ENCODE peak calls at places on chromosomes 12 and 14, in six cellular contexts. S is HepG2, L is H1, G is GM12878, U is K562, O is GM12891. A is an unnamed sample.

GRCh38 chr12:90575995-90576394 is 379.0 kb downstream of the CCER1 start:
- DNase-seq in S (no peak), U (no peak), G (no peak), O (no peak), L (no peak), A (no peak)

GRCh38 chr12:46473634-46474201 is 101.1 kb upstream of the SLC38A2 start:
- DNase-seq in G (peak), U (no peak), O (no peak), L (no peak), S (peak), A (no peak)

GRCh38 chr14:58944957-58945356 is 243.5 kb upstream of the DAAM1 start:
- DNase-seq in L (no peak), U (no peak), S (no peak), G (no peak), O (no peak), A (no peak)

GRCh38 chr12:113432976-113433375 is 10.8 kb downstream of the SDSL start:
- DNase-seq in G (no peak), S (no peak), U (no peak), L (no peak), O (no peak), A (no peak)

GRCh38 chr14:43789458-43789857 is 717.6 kb downstream of the FSCB start:
- DNase-seq in O (no peak), L (no peak), G (no peak), S (no peak), U (no peak), A (no peak)

GRCh38 chr12:68119724-68120211 is 39.8 kb downstream of the IFNG start:
- DNase-seq in U (no peak), G (peak), O (peak), L (no peak), S (no peak), A (peak)

GRCh38 chr14:60634153-60634552 is 15.1 kb downstream of the SIX1 start:
- DNase-seq in L (no peak), U (no peak), S (no peak), G (no peak), O (no peak), A (no peak)

GRCh38 chr14:91636604-91637003 is 95.3 kb downstream of the CATSPERB start:
- DNase-seq in O (no peak), L (no peak), G (no peak), S (no peak), U (no peak), A (no peak)

GRCh38 chr14:99939421-99939820 is 125.8 kb upstream of the EVL start:
- DNase-seq in L (no peak), S (no peak), O (no peak), U (no peak), G (no peak), A (no peak)

GRCh38 chr14:97410667-97411286 is 613.6 kb downstream of the VRK1 start:
- DNase-seq in S (no peak), G (no peak), L (no peak), U (no peak), O (no peak), A (no peak)

GRCh38 chr14:80208426-80208950 is 2.8 kb downstream of the DIO2 start:
- DNase-seq in S (no peak), L (no peak), O (no peak), U (no peak), G (no peak), A (no peak)

GRCh38 chr12:55704824-55705780 is 2.6 kb downstream of the ITGA7 start:
- DNase-seq in U (no peak), L (no peak), S (peak), O (no peak), G (no peak), A (no peak)

GRCh38 chr12:55702861-55703260 is 4.8 kb downstream of the ITGA7 start:
- DNase-seq in S (no peak), U (no peak), L (no peak), G (no peak), O (no peak), A (no peak)

GRCh38 chr12:55703288-55703687 is 4.4 kb downstream of the ITGA7 start:
- DNase-seq in O (no peak), L (no peak), U (no peak), G (no peak), S (no peak), A (no peak)

GRCh38 chr12:55705802-55706402 is 1.8 kb downstream of the ITGA7 start:
- DNase-seq in G (no peak), U (peak), O (no peak), S (no peak), L (no peak), A (no peak)

DNA sequence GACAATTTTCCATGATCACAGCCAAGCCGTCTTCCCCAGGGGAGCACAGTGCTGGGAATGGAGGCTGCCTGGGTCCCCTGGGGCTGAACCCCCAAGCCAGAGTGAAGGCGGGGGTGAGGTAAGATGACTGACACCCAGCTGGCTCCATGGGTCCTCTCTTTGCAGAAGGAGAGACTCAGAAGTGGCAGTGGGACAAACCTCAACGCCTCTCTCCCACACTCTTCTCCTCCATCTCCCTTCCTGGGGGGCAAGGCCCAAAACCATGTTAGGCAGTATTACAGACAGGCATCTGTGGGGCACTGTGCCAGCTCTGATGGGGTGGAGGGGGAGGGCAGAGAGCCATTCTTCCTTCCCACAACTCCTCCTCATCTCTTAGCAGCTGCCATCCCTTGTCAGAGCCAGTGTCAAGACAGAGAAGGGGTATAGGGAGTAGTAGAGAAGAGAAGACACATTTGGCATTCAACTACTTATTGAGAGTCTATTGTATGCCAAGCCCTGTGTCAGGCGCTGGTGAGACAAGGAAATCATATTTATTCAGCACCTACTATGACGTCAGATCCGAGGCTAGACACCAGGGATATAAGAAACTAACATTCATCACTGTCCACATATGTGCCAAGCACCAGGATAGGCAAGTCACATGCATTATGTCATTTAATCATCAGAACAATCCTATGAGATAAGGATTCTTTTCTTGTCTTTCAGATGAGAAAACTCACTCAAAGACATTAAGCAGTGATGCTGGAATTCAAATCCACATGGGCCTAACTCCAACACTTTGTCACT is 3.5 kb downstream of the ITGA7 start:
- DNase-seq in O (no peak), L (no peak), U (no peak), G (no peak), S (no peak), A (no peak)
- TF ChIP-seq POLR2AphosphoS5 in O (no peak), L (no peak), U (no peak), G (no peak), S (no peak), A (no peak)

DNA sequence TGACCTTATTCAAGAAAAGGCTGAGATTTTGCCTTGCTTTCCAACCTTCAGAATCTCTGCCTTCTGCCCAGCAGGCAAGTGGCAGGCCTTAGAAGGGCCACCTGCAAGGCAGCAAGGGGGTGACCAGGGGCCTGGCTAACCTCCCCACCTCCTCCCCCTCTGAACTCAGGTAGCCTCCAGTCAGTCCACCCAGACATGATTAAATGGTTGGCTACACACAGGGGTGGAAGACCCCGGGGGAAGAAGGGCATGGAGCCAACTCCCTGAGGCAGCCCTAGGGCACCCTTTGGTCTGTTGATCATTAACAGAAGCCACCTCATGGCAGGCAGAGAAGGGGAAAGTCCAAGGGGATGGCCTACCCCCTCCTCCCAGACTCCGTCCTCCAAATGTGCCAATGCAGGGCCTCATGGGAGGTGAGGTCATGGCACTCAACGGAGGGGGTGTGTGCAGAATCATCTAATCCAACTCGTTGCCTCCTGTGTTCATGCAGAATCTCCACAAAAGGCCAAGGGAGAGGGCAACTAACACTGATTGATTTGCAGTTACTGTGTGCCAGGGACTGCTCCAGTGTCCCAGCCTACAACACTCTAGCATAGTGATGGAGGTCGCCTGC is 8.5 kb downstream of the ZFP36L1 start:
- DNase-seq in U (no peak), L (no peak), O (no peak), G (no peak), S (peak), A (no peak)
- TF ChIP-seq POLR2A in U (no peak), L (no peak), O (no peak), G (no peak), S (peak), A (no peak)

GRCh38 chr12:100956311-100956852 is 161.8 kb downstream of the ANO4 start:
- DNase-seq in G (no peak), S (no peak), L (no peak), O (no peak), U (no peak), A (no peak)

GRCh38 chr12:100953677-100954076 is 159.1 kb downstream of the ANO4 start:
- DNase-seq in O (no peak), L (peak), S (no peak), U (no peak), G (no peak), A (no peak)

GRCh38 chr12:100953217-100953616 is 158.6 kb downstream of the ANO4 start:
- DNase-seq in G (no peak), O (no peak), L (no peak), U (no peak), S (no peak), A (no peak)

GRCh38 chr12:100955139-100955538 is 160.6 kb downstream of the ANO4 start:
- DNase-seq in L (no peak), S (peak), G (no peak), U (no peak), O (no peak), A (no peak)

GRCh38 chr12:100954118-100954517 is 159.5 kb downstream of the ANO4 start:
- DNase-seq in U (no peak), G (no peak), O (no peak), S (no peak), L (no peak), A (no peak)
- TF ChIP-seq TAF1 in U (no peak), G (no peak), O (no peak), S (no peak), L (no peak), A (no peak)

GRCh38 chr12:110560048-110560447 is 23.1 kb downstream of the PPTC7 start:
- DNase-seq in L (no peak), G (no peak), S (no peak), U (no peak), O (no peak), A (no peak)
- TF ChIP-seq POLR2AphosphoS5 in L (no peak), G (no peak), S (no peak), U (no peak), O (no peak), A (no peak)

GRCh38 chr14:20332946-20333782 is at the start of gene CCNB1IP1:
- DNase-seq in O (peak), S (peak), U (peak), G (peak), L (peak), A (peak)
- TF ChIP-seq POLR2A in O (peak), S (peak), U (peak), G (peak), L (peak), A (peak)

GRCh38 chr14:24145700-24146621 is at the start of gene PSME2:
- DNase-seq in G (no peak), U (no peak), S (no peak), L (no peak), O (no peak), A (no peak)
- TF ChIP-seq TAF1 in G (peak), U (no peak), S (peak), L (no peak), O (no peak), A (peak)

GRCh38 chr12:26686438-26686837 is 146.6 kb downstream of the ITPR2 start:
- DNase-seq in O (no peak), L (no peak), S (no peak), G (no peak), U (no peak), A (no peak)
- TF ChIP-seq POLR2AphosphoS5 in O (no peak), L (no peak), S (no peak), G (no peak), U (no peak), A (no peak)

A was measured in GM12892.